ENCODE peak calls at places on chromosomes 12 and 14, in nine cellular contexts. Q is HepG2; V is tibial artery; H is cardiac muscle cell; D is transverse colon; G is right cardiac atrium; S is H9; C is lung; W is CD4-positive, alpha-beta memory T cell. J is an unnamed sample.

GRCh38 chr14:32738206-32738871 is 200.3 kb upstream of the NPAS3 start:
- DNase-seq in Q (no peak), V (no peak), H (no peak), D (no peak), G (no peak), S (no peak), C (no peak), W (no peak), J (no peak)

GRCh38 chr12:30041096-30041495 is 257.4 kb upstream of the TMTC1 start:
- DNase-seq in Q (no peak), V (no peak), H (no peak), D (no peak), G (no peak), S (no peak), C (no peak), W (no peak), J (no peak)

GRCh38 chr14:94003397-94003796 is 6.3 kb downstream of the CCDC197 start:
- DNase-seq in Q (no peak), V (no peak), H (no peak), D (no peak), G (no peak), S (no peak), C (no peak), W (no peak), J (no peak)

GRCh38 chr12:55974308-55974724 is 438 bp downstream of the RAB5B start:
- DNase-seq in Q (peak; percentile 31), V (no peak), H (peak; percentile 52), D (peak; percentile 66), G (no peak), S (no peak), C (peak; percentile 61), W (no peak), J (no peak)

GRCh38 chr14:59389936-59390335 is 75.2 kb downstream of the GPR135 start:
- DNase-seq in Q (no peak), V (no peak), H (no peak), D (no peak), G (no peak), S (no peak), C (no peak), W (no peak), J (no peak)

GRCh38 chr12:76863005-76863670 is 15.7 kb downstream of the CSRP2 start:
- DNase-seq in Q (no peak), V (no peak), H (peak; percentile 60), D (no peak), G (no peak), S (no peak), C (no peak), W (no peak), J (no peak)

GRCh38 chr12:13144266-13144828 is 40.9 kb upstream of the GSG1 start:
- DNase-seq in Q (no peak), V (no peak), H (no peak), D (no peak), G (no peak), S (no peak), C (no peak), W (no peak), J (no peak)

GRCh38 chr12:68163546-68164210 is 4.1 kb upstream of the IFNG start:
- DNase-seq in Q (no peak), V (no peak), H (peak; percentile 9), D (no peak), G (no peak), S (no peak), C (no peak), W (no peak), J (no peak)

GRCh38 chr12:84463756-84464495 is 448.7 kb downstream of the SLC6A15 start:
- DNase-seq in Q (no peak), V (no peak), H (no peak), D (no peak), G (no peak), S (no peak), C (no peak), W (no peak), J (no peak)

GRCh38 chr14:95155044-95155443 is 2.3 kb downstream of the DICER1 start:
- DNase-seq in Q (no peak), V (no peak), H (no peak), D (no peak), G (no peak), S (no peak), C (no peak), W (no peak), J (no peak)

GRCh38 chr14:95150910-95151309 is 6.4 kb downstream of the DICER1 start:
- DNase-seq in Q (no peak), V (no peak), H (no peak), D (no peak), G (no peak), S (no peak), C (no peak), W (no peak), J (no peak)

GRCh38 chr14:95149441-95149840 is 7.9 kb downstream of the DICER1 start:
- DNase-seq in Q (no peak), V (no peak), H (no peak), D (no peak), G (no peak), S (no peak), C (no peak), W (no peak), J (no peak)

GRCh38 chr14:95153866-95154265 is 3.5 kb downstream of the DICER1 start:
- DNase-seq in Q (no peak), V (no peak), H (no peak), D (no peak), G (no peak), S (no peak), C (no peak), W (no peak), J (no peak)

DNA sequence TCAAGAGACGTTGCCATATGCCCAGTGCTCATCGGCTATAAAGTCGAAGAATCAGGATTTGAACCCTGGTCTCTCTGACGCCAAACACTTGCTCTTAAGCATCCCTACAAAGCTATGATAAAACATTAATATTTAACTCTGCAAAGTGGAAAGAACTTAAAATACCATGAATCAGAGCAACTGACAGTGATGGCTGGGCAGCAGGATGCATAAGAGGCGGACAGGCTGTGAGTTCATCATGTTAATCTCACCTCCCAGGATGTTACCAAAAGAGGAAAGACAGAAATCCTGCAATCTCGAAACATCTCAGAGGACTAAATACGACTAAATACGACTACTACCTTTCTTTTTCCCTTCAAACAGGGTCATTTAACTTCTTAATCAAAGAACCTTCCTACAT is 5.8 kb downstream of the DICER1 start:
- DNase-seq in Q (no peak), V (no peak), H (no peak), D (no peak), G (no peak), S (no peak), C (no peak), W (no peak), J (no peak)
- H3K4me1 ChIP-seq in Q (peaks cover 63% of the 10 kb centered on the region), V (peaks cover 90% of the 10 kb centered on the region), H (peaks cover 17% of the 10 kb centered on the region), D (peaks cover 79% of the 10 kb centered on the region), G (peaks cover 13% of the 10 kb centered on the region), S (peaks cover 6% of the 10 kb centered on the region), C (peaks cover 6% of the 10 kb centered on the region), W (peaks cover 74% of the 10 kb centered on the region), J (peaks cover 36% of the 10 kb centered on the region)

DNA sequence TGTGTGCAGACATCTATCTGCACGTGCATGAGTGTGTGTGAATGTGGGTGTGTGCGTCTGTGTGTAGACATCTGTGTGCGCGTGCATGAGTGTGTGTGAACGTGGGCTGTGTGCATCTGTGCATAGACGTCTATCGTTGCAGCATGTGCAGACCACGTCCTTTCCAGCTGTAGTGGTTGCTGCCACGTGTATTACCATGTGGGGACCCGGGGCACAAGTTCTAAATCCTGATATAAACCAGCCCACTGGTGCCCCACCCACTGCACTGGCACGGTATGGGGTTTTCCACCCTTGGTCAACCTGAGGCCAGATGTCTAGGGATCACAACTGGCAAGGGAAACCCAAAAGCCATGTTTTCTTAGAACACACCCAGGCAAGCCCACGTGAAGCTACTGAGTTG is 197.0 kb downstream of the ANO2 start:
- DNase-seq in Q (no peak), V (no peak), H (no peak), D (no peak), G (no peak), S (no peak), C (no peak), W (no peak), J (no peak)
- H3K9me3 ChIP-seq in Q (no peaks in the 10 kb centered on the region), V (no peaks in the 10 kb centered on the region), H (no peaks in the 10 kb centered on the region), D (no peaks in the 10 kb centered on the region), G (no peaks in the 10 kb centered on the region), S (no peaks in the 10 kb centered on the region), C (peaks cover 2% of the 10 kb centered on the region), W (no peaks in the 10 kb centered on the region), J (no peaks in the 10 kb centered on the region)

DNA sequence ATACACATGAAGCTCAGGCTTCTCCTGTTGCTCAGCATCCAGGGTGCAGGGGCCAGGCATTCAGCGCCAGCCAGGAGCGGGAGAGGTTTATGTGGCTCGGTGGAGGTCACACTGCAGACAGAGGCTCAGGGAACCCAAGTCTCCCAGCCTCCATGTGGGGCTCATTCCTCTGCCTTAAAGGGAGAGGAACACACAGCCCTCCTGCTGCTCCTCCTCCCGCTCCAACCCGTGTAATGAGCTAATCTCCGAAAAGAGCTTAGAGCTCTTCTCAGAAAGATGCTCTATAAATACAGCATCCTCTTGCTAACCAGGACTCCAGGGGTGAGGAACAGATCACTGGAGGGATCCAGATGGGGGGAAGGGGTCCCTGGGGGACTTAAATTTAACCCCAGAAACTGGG is 28.1 kb downstream of the FGF6 start:
- DNase-seq in Q (no peak), V (no peak), H (no peak), D (no peak), G (no peak), S (no peak), C (no peak), W (no peak), J (no peak)
- H3K27me3 ChIP-seq in Q (peaks cover 36% of the 10 kb centered on the region), V (peaks cover 13% of the 10 kb centered on the region), H (no peaks in the 10 kb centered on the region), D (peaks cover 4% of the 10 kb centered on the region), G (no peaks in the 10 kb centered on the region), S (no peaks in the 10 kb centered on the region), C (no peaks in the 10 kb centered on the region), W (no peaks in the 10 kb centered on the region), J (no peaks in the 10 kb centered on the region)

DNA sequence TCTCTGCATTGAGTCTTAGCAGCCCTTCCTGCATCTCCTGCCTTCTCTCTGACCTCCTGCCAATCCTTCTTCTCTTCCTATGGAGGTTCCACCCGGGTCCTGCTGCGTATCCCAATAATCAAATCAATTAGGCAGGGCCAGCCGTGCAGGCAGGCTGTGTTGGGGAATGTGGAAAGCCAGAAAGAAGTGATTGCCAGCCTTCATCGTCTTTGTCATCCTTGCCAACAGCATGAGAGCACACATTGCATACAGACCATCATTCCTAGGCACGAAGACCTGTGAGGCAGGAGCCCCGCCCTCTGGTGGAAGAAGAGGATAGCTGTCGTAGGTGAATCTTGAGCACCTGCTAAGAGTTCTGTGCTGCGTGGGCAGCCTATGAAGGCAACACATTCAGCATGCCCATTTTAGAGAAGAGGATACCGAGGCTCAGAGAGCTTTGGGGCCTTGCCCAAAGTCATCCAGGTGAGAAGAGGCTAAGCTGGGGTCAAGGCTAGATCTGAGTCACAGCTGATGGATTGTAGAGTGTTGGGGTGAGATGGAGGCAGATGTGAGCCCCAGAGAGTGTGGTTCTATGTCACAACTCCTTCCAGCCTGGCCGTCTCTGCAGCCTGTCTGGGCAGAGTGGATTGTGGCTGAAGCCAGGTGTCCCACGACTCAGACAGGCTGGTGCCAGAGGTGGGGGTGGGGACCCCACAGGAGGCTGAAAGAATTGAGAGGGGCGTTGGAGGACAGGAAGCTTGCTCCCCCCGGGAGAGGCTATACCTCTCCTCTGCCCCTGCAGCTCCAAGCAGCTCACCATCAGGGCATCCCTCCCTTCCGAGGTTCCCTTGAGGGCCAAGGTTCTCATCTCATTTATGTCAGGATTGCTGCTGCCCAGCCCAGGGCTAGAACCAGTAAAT is 12.7 kb downstream of the C14orf132 start:
- DNase-seq in Q (peak; percentile 33), V (no peak), H (no peak), D (no peak), G (no peak), S (peak; percentile 63), C (no peak), W (peak; percentile 12), J (no peak)
- H3K4me1 ChIP-seq in Q (no peaks in the 10 kb centered on the region), V (peaks cover 46% of the 10 kb centered on the region), H (peaks cover 15% of the 10 kb centered on the region), D (peaks cover 5% of the 10 kb centered on the region), G (no peaks in the 10 kb centered on the region), S (no peaks in the 10 kb centered on the region), C (peaks cover 6% of the 10 kb centered on the region), W (no peaks in the 10 kb centered on the region), J (peaks cover 57% of the 10 kb centered on the region)

GRCh38 chr12:69483700-69484099 is 13.5 kb downstream of the FRS2 start:
- DNase-seq in Q (no peak), V (no peak), H (no peak), D (no peak), G (no peak), S (no peak), C (no peak), W (no peak), J (no peak)
- H3K9me3 ChIP-seq in Q (peaks cover 6% of the 10 kb centered on the region), V (no peaks in the 10 kb centered on the region), H (no peaks in the 10 kb centered on the region), D (no peaks in the 10 kb centered on the region), G (no peaks in the 10 kb centered on the region), S (no peaks in the 10 kb centered on the region), C (no peaks in the 10 kb centered on the region), W (no peaks in the 10 kb centered on the region), J (peaks cover 5% of the 10 kb centered on the region)